ENCODE peak calls at places on chromosomes 12 and 14, in ten cellular contexts. H is GM23338, S is glomerular endothelial cell, T is ELR, Y is NCI-H748 treated with DMSO at 0.1 percent for 48 hours, V is NCI-H1105, E is NCI-H1436, R is esophagus squamous epithelium, C is activated T-cell treated with anti-CD3 and anti-CD28 coated beads for 24 hours, A is psoas muscle. W is an unnamed sample.

GRCh38 chr12:95633049-95633545 is 81.8 kb upstream of the USP44 start:
- DNase-seq in E (no peak), R (no peak), A (no peak), Y (no peak), C (no peak), V (no peak), H (no peak), T (peak), S (no peak), W (peak)

GRCh38 chr14:55207832-55208231 is 16.4 kb upstream of the DLGAP5 start:
- DNase-seq in T (no peak), R (no peak), V (no peak), E (no peak), Y (no peak), H (peak), C (no peak), S (no peak), A (no peak), W (no peak)

GRCh38 chr14:78700236-78700635 is 530.1 kb downstream of the NRXN3 start:
- DNase-seq in E (no peak), V (no peak), A (no peak), Y (no peak), R (no peak), T (peak), S (no peak), C (no peak), H (no peak), W (no peak)

GRCh38 chr12:63994704-63995103 is 150.2 kb downstream of the SRGAP1 start:
- DNase-seq in V (no peak), A (no peak), R (no peak), E (no peak), C (no peak), Y (no peak), H (no peak), S (no peak), T (no peak), W (no peak)

GRCh38 chr12:115771065-115771464 is 506.4 kb downstream of the MED13L start:
- DNase-seq in E (no peak), V (no peak), T (peak), S (no peak), R (no peak), H (peak), C (no peak), Y (peak), A (no peak), W (no peak)

GRCh38 chr12:117207675-117208074 is 17.4 kb upstream of the FBXO21 start:
- DNase-seq in C (no peak), E (no peak), S (no peak), A (no peak), Y (no peak), R (no peak), H (no peak), T (no peak), V (no peak), W (no peak)

GRCh38 chr14:65720171-65720570 is 307.6 kb downstream of the FUT8 start:
- DNase-seq in E (no peak), T (no peak), A (no peak), Y (no peak), H (no peak), R (no peak), S (no peak), V (no peak), C (no peak), W (no peak)

GRCh38 chr14:51581017-51581881 is 70.5 kb upstream of the FRMD6 start:
- DNase-seq in Y (no peak), S (no peak), V (no peak), A (no peak), H (no peak), R (no peak), E (no peak), C (no peak), T (peak), W (no peak)

GRCh38 chr12:131723532-131723931 is 12.6 kb downstream of the SFSWAP start:
- DNase-seq in C (no peak), S (no peak), R (no peak), E (no peak), T (no peak), A (no peak), Y (no peak), H (peak), V (no peak), W (no peak)

GRCh38 chr14:81105378-81105777 is 115.4 kb downstream of the GTF2A1 start:
- DNase-seq in T (no peak), E (no peak), Y (no peak), V (no peak), C (no peak), R (no peak), H (no peak), S (no peak), A (no peak), W (no peak)

GRCh38 chr14:67532998-67533753 is at the start of gene PLEKHH1:
- DNase-seq in C (peak), R (no peak), E (peak), Y (peak), A (peak), H (peak), S (no peak), V (peak), T (peak), W (peak)

GRCh38 chr12:31005944-31006361 is 67.7 kb upstream of the DDX11 start:
- DNase-seq in E (no peak), Y (no peak), S (no peak), H (no peak), T (peak), V (no peak), C (no peak), A (no peak), R (no peak), W (peak)

GRCh38 chr12:93094988-93095737 is 166.1 kb upstream of the EEA1 start:
- DNase-seq in V (no peak), Y (no peak), S (no peak), T (peak), R (no peak), A (no peak), C (no peak), E (no peak), H (no peak), W (no peak)

GRCh38 chr12:62482769-62483168 is 16.1 kb downstream of the MON2 start:
- DNase-seq in T (no peak), S (no peak), C (no peak), R (no peak), Y (no peak), V (no peak), H (no peak), A (no peak), E (no peak), W (no peak)

GRCh38 chr12:69115955-69116354 is 123.4 kb upstream of the CPSF6 start:
- DNase-seq in R (no peak), T (no peak), S (no peak), A (no peak), C (no peak), Y (no peak), E (no peak), H (peak), V (no peak), W (no peak)

GRCh38 chr14:104924421-104925213 is at the start of gene PLD4:
- DNase-seq in R (no peak), A (no peak), C (no peak), V (no peak), H (no peak), E (no peak), T (peak), Y (no peak), S (no peak), W (no peak)

GRCh38 chr14:91300957-91301356 is 56.5 kb upstream of the GPR68 start:
- DNase-seq in Y (no peak), E (no peak), C (no peak), A (no peak), H (no peak), S (no peak), V (no peak), R (no peak), T (peak), W (no peak)

GRCh38 chr12:114976959-114977358 is 293.0 kb upstream of the TBX3 start:
- DNase-seq in R (no peak), Y (no peak), E (no peak), C (no peak), A (no peak), V (no peak), H (no peak), S (no peak), T (peak), W (no peak)

GRCh38 chr12:132276720-132277373 is 52.5 kb downstream of the GALNT9 start:
- DNase-seq in Y (no peak), H (no peak), C (no peak), S (no peak), T (no peak), E (no peak), V (no peak), A (no peak), R (no peak), W (no peak)